ENCODE peak calls at places on chromosomes 13 and 19, in ten cellular contexts. Z is cardiac fibroblast, O is fibroblast of the aortic adventitia, G is mucosa of descending colon, P is HFF-Myc, Q is OCI-LY7, J is pancreas, W is transverse colon, R is fibroblast of lung, V is IMR-90. M is an unnamed sample.
A peak's percentile ranks its signal among the peaks of the same experiment; 100 is the strongest.

GRCh38 chr13:45361596-45362206 is 20.7 kb upstream of the TPT1 start:
- DNase-seq in Z (peak; percentile 69), O (peak; percentile 61), G (no peak), P (no peak), Q (no peak), J (no peak), W (no peak), R (peak; percentile 68), V (peak; percentile 67), M (peak; percentile 38)

GRCh38 chr13:57918913-57919312 is 287.4 kb downstream of the PCDH17 start:
- DNase-seq in Z (no peak), O (no peak), G (no peak), P (no peak), Q (no peak), J (no peak), W (no peak), R (no peak), V (no peak), M (no peak)

GRCh38 chr19:15631817-15632216 is 8.9 kb upstream of the CYP4F3 start:
- DNase-seq in Z (peak; percentile 8), O (no peak), G (no peak), P (no peak), Q (peak; percentile 43), J (no peak), W (peak; percentile 26), R (no peak), V (no peak), M (no peak)

GRCh38 chr19:14482112-14482941 is 7.2 kb upstream of the PTGER1 start:
- DNase-seq in Z (no peak), O (no peak), G (no peak), P (no peak), Q (no peak), J (no peak), W (no peak), R (no peak), V (no peak), M (no peak)

GRCh38 chr13:101416181-101417042 is at the start of gene NALCN:
- DNase-seq in Z (peak; percentile 36), O (peak; percentile 13), G (no peak), P (no peak), Q (no peak), J (peak; percentile 77), W (no peak), R (peak; percentile 30), V (no peak), M (peak; percentile 9)

GRCh38 chr19:48419158-48419920 is 25.9 kb downstream of the GRIN2D start:
- DNase-seq in Z (peak; percentile 36), O (no peak), G (peak; percentile 67), P (no peak), Q (peak; percentile 53), J (no peak), W (peak; percentile 75), R (peak; percentile 51), V (peak; percentile 42), M (peak; percentile 36)

GRCh38 chr13:112958127-112958989 is 10.7 kb upstream of the MCF2L start:
- DNase-seq in Z (peak; percentile 18), O (no peak), G (no peak), P (no peak), Q (no peak), J (peak; percentile 44), W (no peak), R (no peak), V (no peak), M (no peak)

GRCh38 chr19:46537136-46538097 is 41.8 kb upstream of the PNMA8B start:
- DNase-seq in Z (peak; percentile 63), O (peak; percentile 45), G (no peak), P (no peak), Q (peak; percentile 56), J (peak; percentile 87), W (peak; percentile 70), R (peak; percentile 19), V (peak; percentile 29), M (peak; percentile 61)

DNA sequence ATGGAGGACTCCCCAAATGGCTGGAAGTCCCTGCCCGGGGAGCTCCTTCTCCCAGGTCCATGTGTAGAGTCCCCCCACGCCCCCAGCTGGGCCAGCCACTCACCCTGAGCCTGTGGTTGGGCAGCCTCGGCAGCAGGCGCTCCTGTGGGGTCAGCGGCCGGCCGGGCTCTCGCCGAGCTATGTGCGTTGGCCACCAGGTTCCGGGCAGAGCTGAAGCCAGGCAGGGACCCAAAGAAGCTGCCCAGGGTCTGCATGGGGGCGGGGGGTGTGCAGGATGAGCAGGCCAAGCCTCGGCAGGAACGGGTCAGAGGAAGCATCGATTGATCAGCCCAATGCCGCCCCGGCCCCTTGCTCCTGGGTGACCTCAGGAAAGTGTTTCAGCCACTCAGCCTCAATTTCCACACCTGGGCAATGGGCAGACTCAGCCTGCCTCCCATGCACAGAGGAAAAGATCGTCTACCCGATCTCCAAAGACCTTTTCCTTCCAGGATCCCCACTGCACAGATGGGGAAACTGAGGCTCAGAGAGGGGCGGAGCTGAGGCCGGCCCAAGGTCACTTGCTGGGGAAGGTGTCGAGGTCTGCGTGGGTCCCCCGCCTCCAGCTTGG is 732 bp downstream of the PLIN4 start:
- DNase-seq in Z (no peak), O (no peak), G (no peak), P (no peak), Q (no peak), J (no peak), W (no peak), R (no peak), V (no peak), M (no peak)
- H3K4me3 ChIP-seq in Z (peak overlapping the region; percentile 11), O (no peak overlapping the region), G (no peak overlapping the region), P (no peak overlapping the region), Q (no peak overlapping the region), J (no peak overlapping the region), W (peak overlapping the region; percentile 36), R (no peak overlapping the region), V (no peak overlapping the region), M (no peak overlapping the region)

DNA sequence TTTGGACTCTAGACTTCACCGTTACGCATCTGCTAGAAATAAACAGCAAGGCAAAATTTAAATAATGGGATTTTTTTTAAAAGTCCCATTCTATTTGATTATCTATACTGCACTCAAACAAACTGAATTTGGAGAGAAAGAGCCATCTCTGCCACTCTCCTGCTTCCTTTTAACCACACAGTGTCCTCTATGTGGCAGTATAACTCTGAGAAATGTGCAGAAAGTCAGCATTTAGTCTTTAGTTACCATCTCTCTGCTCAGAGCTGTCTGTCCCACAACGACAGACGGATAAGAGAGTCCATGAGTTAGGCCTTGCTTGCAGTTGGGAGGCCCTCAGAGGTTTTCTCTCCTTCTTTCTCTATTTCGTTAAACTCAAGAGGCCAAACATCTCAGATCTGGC is 21.2 kb downstream of the CCNA1 start:
- DNase-seq in Z (peak; percentile 55), O (peak; percentile 48), G (no peak), P (no peak), Q (peak; percentile 20), J (no peak), W (no peak), R (peak; percentile 20), V (peak; percentile 2), M (peak; percentile 53)
- TF ChIP-seq CTCF in Z (peak; percentile 45), O (peak; percentile 44), G (no peak), P (peak; percentile 16), Q (peak; percentile 61), J (no peak), W (no peak), R (peak; percentile 11), V (peak; percentile 15), M (peak; percentile 51)

GRCh38 chr19:12838893-12839656 is 760 bp downstream of the MAST1 start:
- DNase-seq in Z (no peak), O (no peak), G (peak; percentile 47), P (no peak), Q (peak; percentile 67), J (no peak), W (no peak), R (no peak), V (no peak), M (no peak)

GRCh38 chr19:12840091-12841079 is 2.1 kb downstream of the MAST1 start:
- DNase-seq in Z (peak; percentile 83), O (peak; percentile 50), G (peak; percentile 89), P (peak; percentile 40), Q (peak; percentile 90), J (peak; percentile 73), W (peak; percentile 84), R (peak; percentile 47), V (peak; percentile 63), M (peak; percentile 80)

GRCh38 chr19:12842511-12842910 is 4.2 kb downstream of the MAST1 start:
- DNase-seq in Z (no peak), O (no peak), G (peak; percentile 12), P (no peak), Q (no peak), J (no peak), W (no peak), R (no peak), V (no peak), M (no peak)

GRCh38 chr19:12843328-12843727 is 5.0 kb downstream of the MAST1 start:
- DNase-seq in Z (no peak), O (no peak), G (peak; percentile 40), P (no peak), Q (no peak), J (no peak), W (no peak), R (no peak), V (no peak), M (no peak)

GRCh38 chr19:12841094-12841493 is 2.8 kb downstream of the MAST1 start:
- DNase-seq in Z (peak; percentile 29), O (peak; percentile 22), G (peak; percentile 54), P (no peak), Q (no peak), J (peak; percentile 60), W (no peak), R (no peak), V (peak; percentile 20), M (peak; percentile 49)
- H3K4me3 ChIP-seq in Z (peak overlapping the region; percentile 41), O (peak overlapping the region; percentile 45), G (no peak overlapping the region), P (peak overlapping the region; percentile 2), Q (peak overlapping the region; percentile 12), J (no peak overlapping the region), W (peak overlapping the region; percentile 24), R (no peak overlapping the region), V (peak overlapping the region; percentile 7), M (peak overlapping the region; percentile 40)

DNA sequence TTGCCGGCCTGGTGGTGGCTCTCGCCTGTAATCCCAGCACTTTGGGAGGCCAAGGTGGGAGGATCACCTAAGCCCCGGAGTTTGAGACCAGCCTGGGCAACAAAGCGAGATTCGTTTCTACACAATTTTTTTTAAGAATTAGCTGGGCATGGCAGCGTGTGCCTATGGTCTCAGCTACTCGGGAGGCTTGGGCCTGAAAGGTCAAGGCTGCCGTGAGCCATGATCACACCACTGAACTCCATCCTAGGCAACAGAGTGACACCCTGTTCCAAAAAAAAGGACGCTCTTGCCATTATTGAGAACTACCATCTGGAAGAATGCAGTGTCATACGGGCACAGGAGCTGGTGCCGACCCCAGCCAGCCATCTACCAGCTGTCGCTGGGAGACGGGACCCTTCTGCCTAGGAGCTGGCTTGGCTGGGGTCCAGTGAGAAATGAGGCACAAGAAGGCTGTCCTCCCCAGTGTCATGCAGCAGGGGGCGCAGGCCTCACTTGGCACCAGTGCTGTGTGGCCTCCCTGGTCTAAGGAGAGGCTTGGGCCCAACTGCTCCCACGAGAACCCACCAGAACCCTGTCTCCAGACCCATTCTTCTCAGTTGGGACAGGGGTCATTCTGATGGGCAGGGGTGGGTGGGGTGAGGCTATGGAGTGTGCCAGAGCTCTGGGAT is 12.2 kb upstream of the RELB start:
- DNase-seq in Z (peak; percentile 70), O (peak; percentile 64), G (peak; percentile 72), P (peak; percentile 29), Q (peak; percentile 88), J (peak; percentile 78), W (peak; percentile 80), R (peak; percentile 41), V (peak; percentile 62), M (peak; percentile 75)
- TF ChIP-seq CTCF in Z (peak; percentile 81), O (peak; percentile 71), G (peak; percentile 49), P (peak; percentile 66), Q (peak; percentile 88), J (peak; percentile 33), W (peak; percentile 82), R (peak; percentile 54), V (peak; percentile 65), M (peak; percentile 71)

M was measured in fibroblast of pulmonary artery.